ENCODE peak calls at places on chromosomes 16 and 17, in five cellular contexts. One of them, this sample, is unnamed.

GRCh38 chr17:60372790-60373483 is 19.0 kb downstream of the USP32 start:
- DNase-seq in hypothalamus: no peak
- DNase-seq in epithelial cell of prostate: peak
- DNase-seq in effector CD8-positive, alpha-beta T cell: no peak
- DNase-seq in GM10248: no peak
- DNase-seq in this sample: peak

GRCh38 chr17:39098474-39099090 is 52.9 kb downstream of the PLXDC1 start:
- DNase-seq in epithelial cell of prostate: no peak
- DNase-seq in hypothalamus: no peak
- DNase-seq in GM10248: no peak
- DNase-seq in effector CD8-positive, alpha-beta T cell: no peak
- DNase-seq in this sample: no peak

GRCh38 chr16:66847533-66848057 is 3.4 kb downstream of the CA7 start:
- DNase-seq in hypothalamus: no peak
- DNase-seq in effector CD8-positive, alpha-beta T cell: no peak
- DNase-seq in epithelial cell of prostate: no peak
- DNase-seq in GM10248: no peak
- DNase-seq in this sample: no peak

GRCh38 chr16:2768403-2769089 is 8.5 kb downstream of the ELOB start:
- DNase-seq in hypothalamus: no peak
- DNase-seq in epithelial cell of prostate: no peak
- DNase-seq in GM10248: no peak
- DNase-seq in effector CD8-positive, alpha-beta T cell: no peak
- DNase-seq in this sample: peak

GRCh38 chr16:2585651-2586081 is 47.8 kb downstream of the PDPK1 start:
- DNase-seq in effector CD8-positive, alpha-beta T cell: no peak
- DNase-seq in epithelial cell of prostate: no peak
- DNase-seq in GM10248: no peak
- DNase-seq in hypothalamus: no peak
- DNase-seq in this sample: no peak

GRCh38 chr16:78091419-78091818 is 8.0 kb upstream of the WWOX start:
- DNase-seq in hypothalamus: no peak
- DNase-seq in epithelial cell of prostate: no peak
- DNase-seq in effector CD8-positive, alpha-beta T cell: no peak
- DNase-seq in GM10248: no peak
- DNase-seq in this sample: no peak

GRCh38 chr17:81397314-81398169 is 2.3 kb downstream of the BAHCC1 start:
- DNase-seq in effector CD8-positive, alpha-beta T cell: no peak
- DNase-seq in GM10248: no peak
- DNase-seq in epithelial cell of prostate: no peak
- DNase-seq in hypothalamus: peak
- DNase-seq in this sample: peak

GRCh38 chr16:24988593-24989338 is 26.4 kb downstream of the ARHGAP17 start:
- DNase-seq in GM10248: no peak
- DNase-seq in epithelial cell of prostate: no peak
- DNase-seq in effector CD8-positive, alpha-beta T cell: no peak
- DNase-seq in hypothalamus: no peak
- DNase-seq in this sample: peak

GRCh38 chr16:89847056-89847929 is 19.0 kb downstream of the SPIRE2 start:
- DNase-seq in effector CD8-positive, alpha-beta T cell: no peak
- DNase-seq in epithelial cell of prostate: no peak
- DNase-seq in GM10248: no peak
- DNase-seq in hypothalamus: no peak
- DNase-seq in this sample: no peak

GRCh38 chr17:44956076-44956475 is 8.5 kb upstream of the KIF18B start:
- DNase-seq in effector CD8-positive, alpha-beta T cell: no peak
- DNase-seq in hypothalamus: no peak
- DNase-seq in GM10248: no peak
- DNase-seq in epithelial cell of prostate: no peak
- DNase-seq in this sample: no peak

GRCh38 chr17:59513934-59514841 is 51.2 kb upstream of the DHX40 start:
- DNase-seq in GM10248: no peak
- DNase-seq in effector CD8-positive, alpha-beta T cell: no peak
- DNase-seq in epithelial cell of prostate: peak
- DNase-seq in hypothalamus: peak
- DNase-seq in this sample: peak

GRCh38 chr17:83056583-83057396 is 22.6 kb upstream of the METRNL start:
- DNase-seq in GM10248: no peak
- DNase-seq in effector CD8-positive, alpha-beta T cell: no peak
- DNase-seq in epithelial cell of prostate: no peak
- DNase-seq in hypothalamus: no peak
- DNase-seq in this sample: no peak

GRCh38 chr17:36203335-36203734 is 6.8 kb upstream of the CCL3L1 start:
- DNase-seq in epithelial cell of prostate: no peak
- DNase-seq in hypothalamus: no peak
- DNase-seq in GM10248: no peak
- DNase-seq in effector CD8-positive, alpha-beta T cell: no peak
- DNase-seq in this sample: no peak

GRCh38 chr16:79066621-79067020 is 533.9 kb downstream of the MAF start:
- DNase-seq in hypothalamus: peak
- DNase-seq in effector CD8-positive, alpha-beta T cell: no peak
- DNase-seq in epithelial cell of prostate: no peak
- DNase-seq in GM10248: no peak
- DNase-seq in this sample: no peak

GRCh38 chr16:11755022-11755760 is 12.5 kb upstream of the TXNDC11 start:
- DNase-seq in effector CD8-positive, alpha-beta T cell: no peak
- DNase-seq in hypothalamus: no peak
- DNase-seq in GM10248: no peak
- DNase-seq in epithelial cell of prostate: no peak
- DNase-seq in this sample: peak

GRCh38 chr17:30235386-30236296 is at the start of gene SLC6A4:
- DNase-seq in GM10248: peak
- DNase-seq in epithelial cell of prostate: no peak
- DNase-seq in effector CD8-positive, alpha-beta T cell: no peak
- DNase-seq in hypothalamus: no peak
- DNase-seq in this sample: no peak

GRCh38 chr17:74132354-74132753 is 71.1 kb upstream of the RPL38 start:
- DNase-seq in hypothalamus: no peak
- DNase-seq in epithelial cell of prostate: peak
- DNase-seq in effector CD8-positive, alpha-beta T cell: no peak
- DNase-seq in GM10248: no peak
- DNase-seq in this sample: no peak

GRCh38 chr16:84359326-84359725 is 9.0 kb upstream of the ATP2C2 start:
- DNase-seq in effector CD8-positive, alpha-beta T cell: no peak
- DNase-seq in hypothalamus: no peak
- DNase-seq in epithelial cell of prostate: no peak
- DNase-seq in GM10248: no peak
- DNase-seq in this sample: no peak

GRCh38 chr17:6393368-6393952 is 41.5 kb downstream of the AIPL1 start:
- DNase-seq in effector CD8-positive, alpha-beta T cell: no peak
- DNase-seq in GM10248: no peak
- DNase-seq in epithelial cell of prostate: no peak
- DNase-seq in hypothalamus: no peak
- DNase-seq in this sample: peak

GRCh38 chr17:82299452-82299851 is 18.0 kb downstream of the CD7 start:
- DNase-seq in epithelial cell of prostate: no peak
- DNase-seq in effector CD8-positive, alpha-beta T cell: no peak
- DNase-seq in hypothalamus: no peak
- DNase-seq in GM10248: no peak
- DNase-seq in this sample: no peak

GRCh38 chr16:11032922-11033291 is 88.5 kb downstream of the CLEC16A start:
- DNase-seq in effector CD8-positive, alpha-beta T cell: no peak
- DNase-seq in hypothalamus: no peak
- DNase-seq in GM10248: no peak
- DNase-seq in epithelial cell of prostate: no peak
- DNase-seq in this sample: no peak

GRCh38 chr16:87686697-87687570 is 78.9 kb downstream of the KLHDC4 start:
- DNase-seq in epithelial cell of prostate: no peak
- DNase-seq in effector CD8-positive, alpha-beta T cell: no peak
- DNase-seq in GM10248: no peak
- DNase-seq in hypothalamus: no peak
- DNase-seq in this sample: peak

GRCh38 chr17:40558300-40558584 is 7.0 kb downstream of the CCR7 start:
- DNase-seq in GM10248: no peak
- DNase-seq in epithelial cell of prostate: no peak
- DNase-seq in effector CD8-positive, alpha-beta T cell: no peak
- DNase-seq in hypothalamus: no peak
- DNase-seq in this sample: no peak

GRCh38 chr17:75110307-75110937 is 653 bp downstream of the ARMC7 start:
- DNase-seq in GM10248: no peak
- DNase-seq in effector CD8-positive, alpha-beta T cell: no peak
- DNase-seq in epithelial cell of prostate: no peak
- DNase-seq in hypothalamus: no peak
- DNase-seq in this sample: no peak

GRCh38 chr16:48489376-48489775 is 104.2 kb upstream of the SIAH1 start:
- DNase-seq in epithelial cell of prostate: no peak
- DNase-seq in GM10248: no peak
- DNase-seq in hypothalamus: no peak
- DNase-seq in effector CD8-positive, alpha-beta T cell: no peak
- DNase-seq in this sample: no peak